ENCODE peak calls at places on chromosomes 1 and 21, in four cellular contexts. E is PC-3, U is GM23338, R is OCI-LY7. Q is an unnamed sample. For H3K9me2, the result is how much of the 10 kb centered on the place peaks cover.

GRCh38 chr21:44847261-44848056 is 26.0 kb downstream of the PTTG1IP start:
- DNase-seq in E (no peak), U (no peak), R (no peak), Q (no peak)

GRCh38 chr1:47684964-47685762 is 247.3 kb downstream of the FOXD2 start:
- DNase-seq in E (peak), R (no peak), U (no peak), Q (peak)

GRCh38 chr1:178630418-178630817 is 94.6 kb upstream of the RALGPS2 start:
- DNase-seq in R (no peak), E (no peak), U (no peak), Q (no peak)

GRCh38 chr1:116113615-116114014 is 2.4 kb downstream of the MAB21L3 start:
- DNase-seq in U (no peak), R (no peak), E (no peak), Q (no peak)

GRCh38 chr1:17521946-17522612 is 17.4 kb upstream of the ARHGEF10L start:
- DNase-seq in U (peak), R (no peak), E (no peak), Q (no peak)

GRCh38 chr21:42161957-42162681 is 56.8 kb upstream of the ABCG1 start:
- DNase-seq in U (peak), E (peak), R (peak), Q (no peak)

GRCh38 chr1:28740118-28740517 is 3.4 kb downstream of the YTHDF2 start:
- DNase-seq in E (no peak), U (no peak), R (no peak), Q (no peak)

GRCh38 chr1:116374340-116375164 is 1.5 kb downstream of the ATP1A1 start:
- DNase-seq in E (no peak), R (peak), U (peak), Q (no peak)

GRCh38 chr1:8017495-8018310 is 8.4 kb downstream of the ERRFI1 start:
- DNase-seq in R (no peak), U (no peak), E (peak), Q (peak)

GRCh38 chr1:6512245-6512907 is 20.9 kb upstream of the PLEKHG5 start:
- DNase-seq in R (no peak), U (no peak), E (no peak), Q (no peak)

DNA sequence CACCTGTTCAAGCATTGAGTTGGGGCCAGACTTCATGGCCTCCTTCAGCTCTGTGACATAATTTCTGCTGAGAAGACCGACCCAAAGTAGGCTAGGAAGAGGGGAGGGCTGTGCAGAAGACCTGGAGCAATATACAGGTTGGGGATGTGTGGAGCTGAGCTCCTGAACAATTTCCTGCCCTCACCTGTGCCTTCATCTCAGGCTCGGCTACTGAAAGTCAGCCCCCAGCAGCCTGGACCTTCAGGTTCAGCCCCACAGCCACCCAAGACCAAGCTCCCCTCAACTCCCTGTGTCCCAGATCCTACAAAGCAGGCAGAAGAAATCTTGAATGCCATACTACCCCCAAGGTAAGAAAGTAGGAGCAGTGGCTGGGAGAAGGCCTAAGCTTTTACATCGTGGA is 662 bp downstream of the DNALI1 start:
- DNase-seq in R (no peak), U (no peak), E (no peak), Q (no peak)
- H3K4me3 ChIP-seq in R (no peak), U (peak), E (no peak), Q (no peak)

DNA sequence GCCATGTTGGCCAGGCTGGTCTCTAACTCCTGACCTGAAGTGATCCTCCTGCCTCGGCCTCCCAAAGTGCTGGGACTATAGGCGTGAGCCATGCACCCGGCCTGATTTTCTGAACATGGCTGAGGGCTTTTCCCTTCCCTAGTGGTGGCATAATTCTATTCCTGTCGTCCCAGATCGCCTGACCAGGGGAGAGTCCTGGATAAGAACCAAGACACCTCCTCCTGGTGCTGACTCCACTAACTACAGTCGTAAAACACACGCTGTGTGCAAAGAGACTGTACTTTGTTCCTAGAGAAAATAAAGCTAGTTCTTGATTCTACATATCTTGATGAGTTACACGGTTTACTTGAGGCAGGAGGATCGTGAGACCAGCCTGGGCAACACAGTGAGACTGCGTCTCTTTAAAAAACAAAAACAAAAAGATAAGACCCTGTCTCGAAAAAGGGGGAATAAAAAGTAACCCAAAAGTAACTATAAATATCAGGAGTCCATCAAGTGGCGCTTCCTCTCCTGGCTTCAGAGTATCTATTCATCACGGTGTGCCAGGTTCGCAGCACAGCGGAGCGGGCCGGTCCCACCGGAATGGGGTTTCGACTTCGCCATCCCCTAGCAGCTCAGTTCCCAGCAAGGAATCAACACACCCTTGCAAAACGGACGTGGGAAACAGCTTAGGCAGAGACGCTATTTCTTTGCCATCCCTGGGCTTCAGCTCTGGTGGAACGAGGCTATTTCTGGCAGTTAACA is 973 bp downstream of the SDF4 start:
- DNase-seq in E (peak), U (no peak), R (no peak), Q (peak)
- TF ChIP-seq CTCF in E (peak), U (no peak), R (peak), Q (peak)

GRCh38 chr1:211376807-211377206 is 50.2 kb downstream of the TRAF5 start:
- DNase-seq in E (no peak), U (no peak), R (no peak), Q (no peak)
- H3K9me2 ChIP-seq in E (under half), U (under half), R (under half), Q (under half)

GRCh38 chr1:212431656-212432055 is 1.1 kb upstream of the NENF start:
- DNase-seq in R (no peak), E (no peak), U (peak), Q (no peak)

GRCh38 chr1:212432706-212433576 is at the start of gene NENF:
- DNase-seq in U (peak), E (peak), R (peak), Q (peak)

GRCh38 chr1:212430955-212431394 is 1.7 kb upstream of the NENF start:
- DNase-seq in R (no peak), E (peak), U (no peak), Q (no peak)

GRCh38 chr1:212433577-212434462 is 1.1 kb downstream of the NENF start:
- DNase-seq in E (no peak), U (peak), R (no peak), Q (no peak)

GRCh38 chr1:212432163-212432705 is 486 bp upstream of the NENF start:
- DNase-seq in R (no peak), E (no peak), U (no peak), Q (no peak)
- H3K4me3 ChIP-seq in R (peak), E (peak), U (peak), Q (peak)

GRCh38 chr1:65434255-65434654 is 13.8 kb downstream of the LEPR start:
- DNase-seq in U (no peak), R (no peak), E (no peak), Q (no peak)
- TF ChIP-seq CTCF in U (no peak), R (peak), E (peak), Q (peak)